ENCODE peak calls at places on chromosomes 13 and 19, in seven cellular contexts. Y is heart left ventricle; T is tibial nerve; S is CD8-positive, alpha-beta T cell; N is A673; E is HepG2; A is HCT116. H is an unnamed sample. For H3K4me1 and H3K36me3, the result is how much of the 10 kb centered on the place peaks cover.

GRCh38 chr13:80339841-80340642 is 884 bp downstream of the SPRY2 start:
- DNase-seq in N (no peak), A (no peak), S (no peak), T (no peak), E (peak), Y (peak), H (peak)

GRCh38 chr19:48844472-48844871 is 8.2 kb upstream of the HSD17B14 start:
- DNase-seq in T (no peak), S (no peak), Y (no peak), A (peak), E (peak), N (peak), H (no peak)

GRCh38 chr13:77356155-77356554 is 29.3 kb upstream of the MYCBP2 start:
- DNase-seq in Y (no peak), A (no peak), N (no peak), E (no peak), S (no peak), T (no peak), H (no peak)

GRCh38 chr19:49624967-49625910 is 14.7 kb downstream of the RRAS start:
- DNase-seq in N (no peak), E (no peak), T (no peak), A (no peak), Y (no peak), S (no peak), H (no peak)

GRCh38 chr19:46116121-46116520 is 8.4 kb downstream of the IGFL3 start:
- DNase-seq in Y (no peak), A (no peak), N (no peak), E (no peak), T (no peak), S (no peak), H (no peak)

GRCh38 chr13:100209857-100210580 is 121.1 kb downstream of the PCCA start:
- DNase-seq in T (no peak), A (peak), S (no peak), E (no peak), N (no peak), Y (no peak), H (no peak)

GRCh38 chr13:55577847-55578210 is 1562.9 kb upstream of the PRR20A start:
- DNase-seq in Y (no peak), A (no peak), S (no peak), E (no peak), N (no peak), T (no peak), H (no peak)

GRCh38 chr19:4654437-4655361 is 15.4 kb downstream of the TNFAIP8L1 start:
- DNase-seq in E (peak), N (no peak), Y (no peak), T (no peak), A (no peak), S (no peak), H (no peak)

GRCh38 chr19:42351079-42351735 is 25.8 kb downstream of the MEGF8 start:
- DNase-seq in A (no peak), N (no peak), S (no peak), T (no peak), Y (no peak), E (no peak), H (no peak)

GRCh38 chr19:1223018-1223855 is 14.6 kb downstream of the CBARP start:
- DNase-seq in A (no peak), N (peak), E (no peak), S (no peak), T (no peak), Y (peak), H (peak)

GRCh38 chr13:93496985-93497673 is 270.5 kb downstream of the GPC6 start:
- DNase-seq in S (no peak), N (peak), Y (no peak), E (no peak), A (no peak), T (no peak), H (peak)

GRCh38 chr19:1085676-1086442 is 9.3 kb downstream of the POLR2E start:
- DNase-seq in N (no peak), A (no peak), E (no peak), T (no peak), Y (no peak), S (no peak), H (no peak)

GRCh38 chr19:24060687-24061356 is 26.2 kb upstream of the ZNF254 start:
- DNase-seq in Y (no peak), T (no peak), E (no peak), S (no peak), A (peak), N (no peak), H (no peak)

GRCh38 chr13:102197193-102197592 is 204.7 kb downstream of the FGF14 start:
- DNase-seq in Y (no peak), A (no peak), N (peak), T (no peak), E (peak), S (no peak), H (peak)

GRCh38 chr13:76852991-76853390 is 33.2 kb downstream of the KCTD12 start:
- DNase-seq in A (no peak), E (no peak), S (no peak), N (no peak), Y (no peak), T (no peak), H (no peak)

GRCh38 chr13:21668665-21669599 is 1.9 kb upstream of the FGF9 start:
- DNase-seq in A (no peak), E (no peak), Y (peak), T (no peak), S (no peak), N (no peak), H (no peak)

GRCh38 chr13:98978280-98978679 is 416 bp upstream of the DOCK9 start:
- DNase-seq in N (no peak), S (no peak), Y (no peak), T (no peak), A (peak), E (no peak), H (no peak)

GRCh38 chr13:46756977-46757376 is 40.0 kb downstream of the ESD start:
- DNase-seq in N (no peak), S (no peak), Y (no peak), E (no peak), T (no peak), A (no peak), H (no peak)

GRCh38 chr13:45092668-45093067 is 27.6 kb upstream of the GTF2F2 start:
- DNase-seq in S (no peak), N (no peak), A (no peak), T (no peak), Y (peak), E (no peak), H (no peak)

GRCh38 chr13:33263976-33264619 is 21.5 kb downstream of the STARD13 start:
- DNase-seq in Y (no peak), A (no peak), T (no peak), E (no peak), N (no peak), S (no peak), H (no peak)

GRCh38 chr19:15769586-15769985 is 17.9 kb upstream of the OR10H5 start:
- DNase-seq in S (no peak), N (peak), Y (no peak), T (no peak), A (no peak), E (no peak), H (no peak)

GRCh38 chr19:1063030-1063908 is 3.7 kb upstream of the ARHGAP45 start:
- DNase-seq in E (no peak), A (peak), N (no peak), T (no peak), Y (no peak), S (no peak), H (peak)

GRCh38 chr13:22837980-22838615 is 342.7 kb upstream of the SGCG start:
- DNase-seq in A (no peak), T (no peak), S (no peak), N (no peak), E (no peak), Y (no peak), H (no peak)

GRCh38 chr19:7861619-7862412 is 12.4 kb downstream of the PRR36 start:
- DNase-seq in E (no peak), N (no peak), Y (no peak), T (no peak), S (no peak), A (no peak), H (peak)
- TF ChIP-seq CTCF in E (peak), N (no peak), Y (no peak), T (no peak), S (no peak), A (peak), H (no peak)

DNA sequence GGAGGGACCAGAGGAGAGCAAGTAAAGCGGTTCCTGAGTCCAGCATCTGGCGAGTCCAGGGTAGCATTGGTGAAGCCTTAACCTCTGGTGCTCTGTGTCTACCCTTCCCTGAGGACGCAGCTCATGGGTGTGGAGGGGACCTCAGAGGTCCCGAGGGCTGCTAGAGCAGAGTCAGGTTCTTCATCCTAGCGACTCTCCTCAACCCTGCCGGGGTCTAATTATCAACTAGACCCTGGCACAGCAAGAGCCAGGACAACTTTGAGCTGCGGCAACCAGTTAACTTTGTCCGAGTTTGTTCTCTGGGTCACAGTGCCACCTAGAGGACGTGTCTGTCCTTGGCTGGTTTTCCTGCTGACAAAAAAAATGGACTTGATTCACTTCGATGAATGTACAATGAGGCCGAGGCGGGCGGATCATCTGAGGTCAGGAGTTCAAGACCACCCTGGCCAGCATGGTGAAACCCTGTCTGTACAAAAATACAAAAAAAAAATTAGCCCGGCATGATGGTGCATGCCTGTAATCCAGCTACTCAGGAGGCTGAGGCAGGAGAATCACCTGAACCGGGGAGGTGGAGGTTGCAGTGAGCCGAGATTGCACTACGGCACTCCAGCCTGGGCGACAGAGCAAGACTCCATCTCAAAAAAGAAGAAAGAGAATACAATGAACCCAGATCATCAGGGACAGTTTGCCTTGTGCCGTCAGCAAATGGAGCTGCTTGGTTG is 24.9 kb downstream of the TSSK6 start:
- DNase-seq in Y (peak), T (peak), S (peak), N (peak), A (peak), E (peak), H (peak)
- H3K4me1 ChIP-seq in Y (under half), T (under half), S (under half), N (under half), A (under half), E (under half), H (under half)

GRCh38 chr13:70014337-70014736 is 93.3 kb upstream of the ATXN8OS start:
- DNase-seq in E (no peak), T (no peak), A (no peak), Y (no peak), S (no peak), N (no peak), H (no peak)
- H3K36me3 ChIP-seq in E (under half), T (under half), A (under half), Y (under half), S (under half), N (under half), H (under half)

DNA sequence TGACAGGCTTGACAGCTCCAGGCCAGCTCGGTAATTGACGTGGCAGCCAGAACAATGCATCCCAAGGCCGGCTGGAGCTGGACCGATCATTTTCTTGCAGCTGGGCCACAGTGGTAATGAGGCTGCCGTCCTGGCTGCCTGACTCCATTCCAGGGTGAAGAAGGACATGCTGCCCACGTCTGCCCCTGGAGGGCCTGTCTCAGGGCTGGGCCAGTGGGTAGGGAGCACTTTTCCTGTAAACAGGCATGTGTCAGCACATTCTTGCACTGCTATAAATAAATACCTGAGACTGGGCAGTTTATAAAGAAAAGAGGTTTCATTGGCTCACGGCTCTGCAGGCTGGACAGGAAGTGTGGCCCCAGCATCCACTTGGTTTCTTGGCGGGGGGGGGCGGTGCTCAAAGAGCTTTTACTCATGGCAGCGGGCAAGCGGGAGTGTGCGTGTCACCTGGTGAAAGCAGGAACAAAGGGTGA is 38.1 kb upstream of the KCTD15 start:
- DNase-seq in A (no peak), E (no peak), N (no peak), T (no peak), Y (no peak), S (no peak), H (no peak)
- TF ChIP-seq CTCF in A (no peak), E (no peak), N (no peak), T (no peak), Y (no peak), S (no peak), H (no peak)

GRCh38 chr19:39165857-39166256 is 30.9 kb upstream of the NCCRP1 start:
- DNase-seq in S (no peak), N (no peak), Y (no peak), A (no peak), E (no peak), T (no peak), H (no peak)
- H3K4me1 ChIP-seq in S (under half), N (under half), Y (under half), A (under half), E (half or more), T (under half), H (under half)

GRCh38 chr19:55239004-55239403 is 10.4 kb upstream of the TMEM86B start:
- DNase-seq in Y (no peak), E (no peak), A (no peak), N (no peak), S (no peak), T (no peak), H (no peak)

GRCh38 chr19:55241935-55242464 is 13.4 kb upstream of the TMEM86B start:
- DNase-seq in A (no peak), S (no peak), Y (no peak), E (no peak), T (no peak), N (no peak), H (no peak)

GRCh38 chr19:55240713-55241020 is 12.1 kb upstream of the TMEM86B start:
- DNase-seq in E (no peak), Y (no peak), T (no peak), S (no peak), A (no peak), N (no peak), H (no peak)

GRCh38 chr19:55241143-55241934 is 12.8 kb upstream of the TMEM86B start:
- DNase-seq in E (no peak), Y (no peak), N (no peak), A (no peak), T (no peak), S (no peak), H (no peak)

DNA sequence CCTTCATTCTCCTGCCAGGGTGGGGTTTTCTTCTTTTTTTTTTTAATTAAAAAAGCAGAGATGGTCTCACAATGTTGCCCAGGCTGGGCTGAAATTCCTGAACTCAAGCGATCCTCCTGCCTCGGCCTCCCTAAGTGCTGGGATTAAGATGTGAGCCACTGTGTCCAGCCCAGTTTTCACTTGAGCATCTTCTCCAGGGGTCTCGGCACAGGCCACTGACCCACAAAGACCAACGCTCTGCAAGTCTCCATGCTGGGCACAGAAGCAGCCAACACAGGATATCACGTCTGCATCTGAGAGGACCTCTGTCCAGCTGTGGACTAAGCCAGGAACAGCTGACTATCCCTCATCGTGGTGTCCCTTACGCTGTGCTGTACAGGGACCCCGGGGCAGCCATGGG is 9.5 kb upstream of the TMEM86B start:
- DNase-seq in E (no peak), T (no peak), N (no peak), S (no peak), Y (no peak), A (no peak), H (no peak)
- H3K36me3 ChIP-seq in E (half or more), T (under half), N (half or more), S (half or more), Y (half or more), A (under half), H (half or more)

H was measured in BE2C.